ENCODE peak calls at places on chromosomes 6 and 20, in six cellular contexts. One of them, this sample, is unnamed.

GRCh38 chr6:20182926-20183521 is 29.2 kb downstream of the MBOAT1 start:
- DNase-seq in natural killer cell: no peak
- DNase-seq in stimulated activated CD4-positive, alpha-beta T cell treated with anti-CD3 and anti-CD28 coated beads, Interleukin-2, amount 100 ng/mL, for 48 hours: no peak
- DNase-seq in head of caudate nucleus: no peak
- DNase-seq in brain microvascular endothelial cell: no peak
- DNase-seq in heart right ventricle: peak; percentile 59
- DNase-seq in this sample: no peak

GRCh38 chr20:20547221-20547875 is 165.1 kb downstream of the RALGAPA2 start:
- DNase-seq in heart right ventricle: no peak
- DNase-seq in brain microvascular endothelial cell: no peak
- DNase-seq in head of caudate nucleus: no peak
- DNase-seq in natural killer cell: no peak
- DNase-seq in stimulated activated CD4-positive, alpha-beta T cell treated with anti-CD3 and anti-CD28 coated beads, Interleukin-2, amount 100 ng/mL, for 48 hours: no peak
- DNase-seq in this sample: no peak

GRCh38 chr6:168607272-168608112 is 166.5 kb downstream of the SMOC2 start:
- DNase-seq in stimulated activated CD4-positive, alpha-beta T cell treated with anti-CD3 and anti-CD28 coated beads, Interleukin-2, amount 100 ng/mL, for 48 hours: no peak
- DNase-seq in brain microvascular endothelial cell: no peak
- DNase-seq in heart right ventricle: no peak
- DNase-seq in head of caudate nucleus: no peak
- DNase-seq in natural killer cell: no peak
- DNase-seq in this sample: no peak

GRCh38 chr6:9398794-9399373 is 963.5 kb upstream of the SLC35B3 start:
- DNase-seq in natural killer cell: no peak
- DNase-seq in brain microvascular endothelial cell: no peak
- DNase-seq in stimulated activated CD4-positive, alpha-beta T cell treated with anti-CD3 and anti-CD28 coated beads, Interleukin-2, amount 100 ng/mL, for 48 hours: no peak
- DNase-seq in heart right ventricle: peak; percentile 27
- DNase-seq in head of caudate nucleus: peak; percentile 13
- DNase-seq in this sample: no peak

GRCh38 chr20:1718604-1719384 is 61.2 kb upstream of the SIRPG start:
- DNase-seq in stimulated activated CD4-positive, alpha-beta T cell treated with anti-CD3 and anti-CD28 coated beads, Interleukin-2, amount 100 ng/mL, for 48 hours: no peak
- DNase-seq in natural killer cell: no peak
- DNase-seq in heart right ventricle: no peak
- DNase-seq in brain microvascular endothelial cell: peak; percentile 3
- DNase-seq in head of caudate nucleus: no peak
- DNase-seq in this sample: no peak

GRCh38 chr6:119306396-119306968 is 43.1 kb downstream of the MAN1A1 start:
- DNase-seq in heart right ventricle: no peak
- DNase-seq in brain microvascular endothelial cell: no peak
- DNase-seq in natural killer cell: no peak
- DNase-seq in stimulated activated CD4-positive, alpha-beta T cell treated with anti-CD3 and anti-CD28 coated beads, Interleukin-2, amount 100 ng/mL, for 48 hours: no peak
- DNase-seq in head of caudate nucleus: no peak
- DNase-seq in this sample: no peak

GRCh38 chr6:32972353-32973143 is 4.2 kb downstream of the BRD2 start:
- DNase-seq in stimulated activated CD4-positive, alpha-beta T cell treated with anti-CD3 and anti-CD28 coated beads, Interleukin-2, amount 100 ng/mL, for 48 hours: peak; percentile 39
- DNase-seq in natural killer cell: peak; percentile 67
- DNase-seq in brain microvascular endothelial cell: no peak
- DNase-seq in head of caudate nucleus: no peak
- DNase-seq in heart right ventricle: peak; percentile 47
- DNase-seq in this sample: no peak

GRCh38 chr20:39865446-39865845 is 823.6 kb downstream of the MAFB start:
- DNase-seq in brain microvascular endothelial cell: no peak
- DNase-seq in stimulated activated CD4-positive, alpha-beta T cell treated with anti-CD3 and anti-CD28 coated beads, Interleukin-2, amount 100 ng/mL, for 48 hours: no peak
- DNase-seq in head of caudate nucleus: no peak
- DNase-seq in heart right ventricle: no peak
- DNase-seq in natural killer cell: no peak
- DNase-seq in this sample: no peak

GRCh38 chr6:140175486-140175885 is 801.0 kb upstream of the CITED2 start:
- DNase-seq in heart right ventricle: no peak
- DNase-seq in natural killer cell: no peak
- DNase-seq in stimulated activated CD4-positive, alpha-beta T cell treated with anti-CD3 and anti-CD28 coated beads, Interleukin-2, amount 100 ng/mL, for 48 hours: no peak
- DNase-seq in brain microvascular endothelial cell: no peak
- DNase-seq in head of caudate nucleus: no peak
- DNase-seq in this sample: no peak

GRCh38 chr6:10375391-10375969 is 39.4 kb downstream of the TFAP2A start:
- DNase-seq in head of caudate nucleus: no peak
- DNase-seq in stimulated activated CD4-positive, alpha-beta T cell treated with anti-CD3 and anti-CD28 coated beads, Interleukin-2, amount 100 ng/mL, for 48 hours: no peak
- DNase-seq in brain microvascular endothelial cell: no peak
- DNase-seq in heart right ventricle: no peak
- DNase-seq in natural killer cell: no peak
- DNase-seq in this sample: no peak

GRCh38 chr6:27451660-27452390 is 21.1 kb downstream of the ZNF184 start:
- DNase-seq in heart right ventricle: no peak
- DNase-seq in stimulated activated CD4-positive, alpha-beta T cell treated with anti-CD3 and anti-CD28 coated beads, Interleukin-2, amount 100 ng/mL, for 48 hours: no peak
- DNase-seq in natural killer cell: no peak
- DNase-seq in brain microvascular endothelial cell: no peak
- DNase-seq in head of caudate nucleus: no peak
- DNase-seq in this sample: no peak

GRCh38 chr20:967796-968742 is 34.0 kb downstream of the RSPO4 start:
- DNase-seq in heart right ventricle: no peak
- DNase-seq in natural killer cell: no peak
- DNase-seq in brain microvascular endothelial cell: peak; percentile 19
- DNase-seq in head of caudate nucleus: no peak
- DNase-seq in stimulated activated CD4-positive, alpha-beta T cell treated with anti-CD3 and anti-CD28 coated beads, Interleukin-2, amount 100 ng/mL, for 48 hours: no peak
- DNase-seq in this sample: peak; percentile 6

GRCh38 chr20:52676282-52676995 is 295.7 kb upstream of the TSHZ2 start:
- DNase-seq in head of caudate nucleus: no peak
- DNase-seq in brain microvascular endothelial cell: no peak
- DNase-seq in natural killer cell: no peak
- DNase-seq in heart right ventricle: no peak
- DNase-seq in stimulated activated CD4-positive, alpha-beta T cell treated with anti-CD3 and anti-CD28 coated beads, Interleukin-2, amount 100 ng/mL, for 48 hours: no peak
- DNase-seq in this sample: no peak

GRCh38 chr6:33857301-33858052 is 53.7 kb upstream of the MLN start:
- DNase-seq in natural killer cell: no peak
- DNase-seq in head of caudate nucleus: no peak
- DNase-seq in stimulated activated CD4-positive, alpha-beta T cell treated with anti-CD3 and anti-CD28 coated beads, Interleukin-2, amount 100 ng/mL, for 48 hours: no peak
- DNase-seq in heart right ventricle: no peak
- DNase-seq in brain microvascular endothelial cell: no peak
- DNase-seq in this sample: no peak

GRCh38 chr6:150492507-150492906 is 107.2 kb upstream of the PLEKHG1 start:
- DNase-seq in brain microvascular endothelial cell: no peak
- DNase-seq in head of caudate nucleus: no peak
- DNase-seq in natural killer cell: no peak
- DNase-seq in heart right ventricle: no peak
- DNase-seq in stimulated activated CD4-positive, alpha-beta T cell treated with anti-CD3 and anti-CD28 coated beads, Interleukin-2, amount 100 ng/mL, for 48 hours: no peak
- DNase-seq in this sample: no peak

GRCh38 chr6:20334334-20334733 is 67.3 kb upstream of the E2F3 start:
- DNase-seq in natural killer cell: no peak
- DNase-seq in brain microvascular endothelial cell: no peak
- DNase-seq in head of caudate nucleus: no peak
- DNase-seq in stimulated activated CD4-positive, alpha-beta T cell treated with anti-CD3 and anti-CD28 coated beads, Interleukin-2, amount 100 ng/mL, for 48 hours: no peak
- DNase-seq in heart right ventricle: peak; percentile 30
- DNase-seq in this sample: no peak

GRCh38 chr6:20241102-20241501 is 28.8 kb upstream of the MBOAT1 start:
- DNase-seq in brain microvascular endothelial cell: no peak
- DNase-seq in heart right ventricle: no peak
- DNase-seq in stimulated activated CD4-positive, alpha-beta T cell treated with anti-CD3 and anti-CD28 coated beads, Interleukin-2, amount 100 ng/mL, for 48 hours: no peak
- DNase-seq in head of caudate nucleus: no peak
- DNase-seq in natural killer cell: no peak
- DNase-seq in this sample: no peak

GRCh38 chr6:147643341-147644200 is 135.1 kb downstream of the SAMD5 start:
- DNase-seq in heart right ventricle: no peak
- DNase-seq in brain microvascular endothelial cell: no peak
- DNase-seq in stimulated activated CD4-positive, alpha-beta T cell treated with anti-CD3 and anti-CD28 coated beads, Interleukin-2, amount 100 ng/mL, for 48 hours: no peak
- DNase-seq in head of caudate nucleus: no peak
- DNase-seq in natural killer cell: no peak
- DNase-seq in this sample: no peak

GRCh38 chr6:154276810-154277577 is 79.6 kb downstream of the IPCEF1 start:
- DNase-seq in brain microvascular endothelial cell: no peak
- DNase-seq in heart right ventricle: no peak
- DNase-seq in stimulated activated CD4-positive, alpha-beta T cell treated with anti-CD3 and anti-CD28 coated beads, Interleukin-2, amount 100 ng/mL, for 48 hours: no peak
- DNase-seq in head of caudate nucleus: no peak
- DNase-seq in natural killer cell: no peak
- DNase-seq in this sample: peak; percentile 11

GRCh38 chr6:36772401-36772800 is 66.8 kb downstream of the CPNE5 start:
- DNase-seq in heart right ventricle: no peak
- DNase-seq in stimulated activated CD4-positive, alpha-beta T cell treated with anti-CD3 and anti-CD28 coated beads, Interleukin-2, amount 100 ng/mL, for 48 hours: no peak
- DNase-seq in natural killer cell: no peak
- DNase-seq in head of caudate nucleus: no peak
- DNase-seq in brain microvascular endothelial cell: no peak
- DNase-seq in this sample: no peak

GRCh38 chr6:14598017-14598864 is 480.7 kb downstream of the CD83 start:
- DNase-seq in heart right ventricle: no peak
- DNase-seq in head of caudate nucleus: no peak
- DNase-seq in stimulated activated CD4-positive, alpha-beta T cell treated with anti-CD3 and anti-CD28 coated beads, Interleukin-2, amount 100 ng/mL, for 48 hours: no peak
- DNase-seq in natural killer cell: no peak
- DNase-seq in brain microvascular endothelial cell: no peak
- DNase-seq in this sample: no peak

GRCh38 chr6:7147051-7147671 is 39.4 kb downstream of the RREB1 start:
- DNase-seq in natural killer cell: no peak
- DNase-seq in heart right ventricle: no peak
- DNase-seq in brain microvascular endothelial cell: no peak
- DNase-seq in stimulated activated CD4-positive, alpha-beta T cell treated with anti-CD3 and anti-CD28 coated beads, Interleukin-2, amount 100 ng/mL, for 48 hours: no peak
- DNase-seq in head of caudate nucleus: no peak
- DNase-seq in this sample: no peak

GRCh38 chr6:2021713-2022125 is 223.7 kb downstream of the GMDS start:
- DNase-seq in brain microvascular endothelial cell: no peak
- DNase-seq in stimulated activated CD4-positive, alpha-beta T cell treated with anti-CD3 and anti-CD28 coated beads, Interleukin-2, amount 100 ng/mL, for 48 hours: no peak
- DNase-seq in natural killer cell: no peak
- DNase-seq in head of caudate nucleus: peak; percentile 35
- DNase-seq in heart right ventricle: peak; percentile 74
- DNase-seq in this sample: no peak

GRCh38 chr20:20568604-20569205 is 143.7 kb downstream of the RALGAPA2 start:
- DNase-seq in stimulated activated CD4-positive, alpha-beta T cell treated with anti-CD3 and anti-CD28 coated beads, Interleukin-2, amount 100 ng/mL, for 48 hours: peak; percentile 14
- DNase-seq in heart right ventricle: no peak
- DNase-seq in head of caudate nucleus: peak; percentile 62
- DNase-seq in brain microvascular endothelial cell: peak; percentile 27
- DNase-seq in natural killer cell: no peak
- DNase-seq in this sample: no peak

GRCh38 chr6:116266803-116267202 is 12.9 kb downstream of the TSPYL1 start:
- DNase-seq in head of caudate nucleus: no peak
- DNase-seq in stimulated activated CD4-positive, alpha-beta T cell treated with anti-CD3 and anti-CD28 coated beads, Interleukin-2, amount 100 ng/mL, for 48 hours: no peak
- DNase-seq in natural killer cell: no peak
- DNase-seq in heart right ventricle: no peak
- DNase-seq in brain microvascular endothelial cell: no peak
- DNase-seq in this sample: no peak

GRCh38 chr6:25449774-25450173 is 170.6 kb downstream of the CARMIL1 start:
- DNase-seq in natural killer cell: no peak
- DNase-seq in heart right ventricle: no peak
- DNase-seq in head of caudate nucleus: no peak
- DNase-seq in stimulated activated CD4-positive, alpha-beta T cell treated with anti-CD3 and anti-CD28 coated beads, Interleukin-2, amount 100 ng/mL, for 48 hours: no peak
- DNase-seq in brain microvascular endothelial cell: peak; percentile 14
- DNase-seq in this sample: no peak

GRCh38 chr6:76262240-76262639 is 189.8 kb upstream of the IMPG1 start:
- DNase-seq in head of caudate nucleus: no peak
- DNase-seq in heart right ventricle: no peak
- DNase-seq in natural killer cell: no peak
- DNase-seq in brain microvascular endothelial cell: no peak
- DNase-seq in stimulated activated CD4-positive, alpha-beta T cell treated with anti-CD3 and anti-CD28 coated beads, Interleukin-2, amount 100 ng/mL, for 48 hours: no peak
- DNase-seq in this sample: no peak

GRCh38 chr20:8527998-8528397 is 395.9 kb downstream of the PLCB1 start:
- DNase-seq in head of caudate nucleus: no peak
- DNase-seq in brain microvascular endothelial cell: peak; percentile 75
- DNase-seq in stimulated activated CD4-positive, alpha-beta T cell treated with anti-CD3 and anti-CD28 coated beads, Interleukin-2, amount 100 ng/mL, for 48 hours: no peak
- DNase-seq in natural killer cell: no peak
- DNase-seq in heart right ventricle: no peak
- DNase-seq in this sample: no peak

GRCh38 chr6:15681946-15682345 is 19.1 kb upstream of the DTNBP1 start:
- DNase-seq in natural killer cell: no peak
- DNase-seq in head of caudate nucleus: no peak
- DNase-seq in brain microvascular endothelial cell: no peak
- DNase-seq in stimulated activated CD4-positive, alpha-beta T cell treated with anti-CD3 and anti-CD28 coated beads, Interleukin-2, amount 100 ng/mL, for 48 hours: no peak
- DNase-seq in heart right ventricle: no peak
- DNase-seq in this sample: no peak

GRCh38 chr20:34709836-34710567 is 5.9 kb downstream of the TP53INP2 start:
- DNase-seq in brain microvascular endothelial cell: peak; percentile 45
- DNase-seq in stimulated activated CD4-positive, alpha-beta T cell treated with anti-CD3 and anti-CD28 coated beads, Interleukin-2, amount 100 ng/mL, for 48 hours: no peak
- DNase-seq in head of caudate nucleus: peak; percentile 68
- DNase-seq in natural killer cell: no peak
- DNase-seq in heart right ventricle: peak; percentile 72
- DNase-seq in this sample: no peak

GRCh38 chr6:36961441-36962430 is 7.2 kb downstream of the PI16 start:
- DNase-seq in stimulated activated CD4-positive, alpha-beta T cell treated with anti-CD3 and anti-CD28 coated beads, Interleukin-2, amount 100 ng/mL, for 48 hours: no peak
- DNase-seq in heart right ventricle: no peak
- DNase-seq in head of caudate nucleus: no peak
- DNase-seq in natural killer cell: no peak
- DNase-seq in brain microvascular endothelial cell: no peak
- DNase-seq in this sample: no peak

GRCh38 chr20:1805161-1805581 is 90.0 kb upstream of the SIRPA start:
- DNase-seq in brain microvascular endothelial cell: no peak
- DNase-seq in heart right ventricle: no peak
- DNase-seq in head of caudate nucleus: no peak
- DNase-seq in stimulated activated CD4-positive, alpha-beta T cell treated with anti-CD3 and anti-CD28 coated beads, Interleukin-2, amount 100 ng/mL, for 48 hours: no peak
- DNase-seq in natural killer cell: no peak
- DNase-seq in this sample: no peak

GRCh38 chr20:49797292-49797628 is 15.4 kb upstream of the SLC9A8 start:
- DNase-seq in stimulated activated CD4-positive, alpha-beta T cell treated with anti-CD3 and anti-CD28 coated beads, Interleukin-2, amount 100 ng/mL, for 48 hours: no peak
- DNase-seq in natural killer cell: no peak
- DNase-seq in head of caudate nucleus: no peak
- DNase-seq in heart right ventricle: no peak
- DNase-seq in brain microvascular endothelial cell: no peak
- DNase-seq in this sample: no peak

GRCh38 chr6:91173651-91174050 is 586.8 kb upstream of the MAP3K7 start:
- DNase-seq in brain microvascular endothelial cell: no peak
- DNase-seq in head of caudate nucleus: no peak
- DNase-seq in heart right ventricle: no peak
- DNase-seq in natural killer cell: no peak
- DNase-seq in stimulated activated CD4-positive, alpha-beta T cell treated with anti-CD3 and anti-CD28 coated beads, Interleukin-2, amount 100 ng/mL, for 48 hours: no peak
- DNase-seq in this sample: no peak

GRCh38 chr6:41257369-41258195 is 28.9 kb downstream of the TREM1 start:
- DNase-seq in stimulated activated CD4-positive, alpha-beta T cell treated with anti-CD3 and anti-CD28 coated beads, Interleukin-2, amount 100 ng/mL, for 48 hours: no peak
- DNase-seq in brain microvascular endothelial cell: peak; percentile 62
- DNase-seq in head of caudate nucleus: no peak
- DNase-seq in heart right ventricle: no peak
- DNase-seq in natural killer cell: no peak
- DNase-seq in this sample: peak; percentile 49

GRCh38 chr20:41655966-41656685 is 37.9 kb upstream of the CHD6 start:
- DNase-seq in stimulated activated CD4-positive, alpha-beta T cell treated with anti-CD3 and anti-CD28 coated beads, Interleukin-2, amount 100 ng/mL, for 48 hours: no peak
- DNase-seq in brain microvascular endothelial cell: no peak
- DNase-seq in head of caudate nucleus: no peak
- DNase-seq in natural killer cell: no peak
- DNase-seq in heart right ventricle: no peak
- DNase-seq in this sample: no peak

GRCh38 chr20:20005381-20005780 is 11.8 kb upstream of the NAA20 start:
- DNase-seq in natural killer cell: no peak
- DNase-seq in stimulated activated CD4-positive, alpha-beta T cell treated with anti-CD3 and anti-CD28 coated beads, Interleukin-2, amount 100 ng/mL, for 48 hours: no peak
- DNase-seq in head of caudate nucleus: no peak
- DNase-seq in heart right ventricle: no peak
- DNase-seq in brain microvascular endothelial cell: no peak
- DNase-seq in this sample: no peak

This sample was measured in non-pigmented ciliary epithelial cell.